ENCODE peak calls at places on chromosomes 6 and 20, in five cellular contexts. F, Y, A, H and U are unnamed samples.

GRCh38 chr6:44921787-44922186 is 406.3 kb upstream of the RUNX2 start:
- DNase-seq in F (peak; percentile 32), Y (no peak), A (peak; percentile 46), H (no peak), U (no peak)

GRCh38 chr6:32118782-32119628 is 9.0 kb downstream of the ATF6B start:
- DNase-seq in F (peak; percentile 68), Y (peak; percentile 82), A (peak; percentile 83), H (no peak), U (peak; percentile 92)

GRCh38 chr20:22507240-22507961 is 77.0 kb downstream of the FOXA2 start:
- DNase-seq in F (no peak), Y (no peak), A (no peak), H (no peak), U (no peak)

GRCh38 chr20:36644032-36644712 is 1.8 kb downstream of the SLA2 start:
- DNase-seq in F (no peak), Y (no peak), A (no peak), H (no peak), U (no peak)

GRCh38 chr20:36314734-36315544 is 8.8 kb downstream of the DLGAP4 start:
- DNase-seq in F (no peak), Y (no peak), A (no peak), H (no peak), U (peak; percentile 54)

GRCh38 chr6:49541210-49541724 is 9.2 kb upstream of the C6orf141 start:
- DNase-seq in F (peak; percentile 96), Y (no peak), A (no peak), H (peak; percentile 90), U (no peak)

GRCh38 chr6:10873374-10873773 is 8.5 kb downstream of the GCM2 start:
- DNase-seq in F (peak; percentile 54), Y (no peak), A (no peak), H (no peak), U (no peak)

GRCh38 chr6:151012321-151013294 is 147.1 kb downstream of the MTHFD1L start:
- DNase-seq in F (no peak), Y (no peak), A (no peak), H (no peak), U (no peak)

GRCh38 chr6:16712931-16713484 is 48.3 kb downstream of the ATXN1 start:
- DNase-seq in F (peak; percentile 97), Y (peak; percentile 57), A (no peak), H (peak; percentile 80), U (no peak)

GRCh38 chr6:8415305-8415704 is 20.0 kb downstream of the SLC35B3 start:
- DNase-seq in F (no peak), Y (no peak), A (no peak), H (no peak), U (no peak)

GRCh38 chr6:35896228-35896627 is 24.7 kb downstream of the SRPK1 start:
- DNase-seq in F (no peak), Y (no peak), A (no peak), H (no peak), U (no peak)

GRCh38 chr6:125584468-125584939 is 164.9 kb upstream of the HEY2 start:
- DNase-seq in F (peak; percentile 79), Y (peak; percentile 51), A (no peak), H (no peak), U (peak; percentile 64)

GRCh38 chr6:105755885-105756284 is 330.3 kb upstream of the PRDM1 start:
- DNase-seq in F (no peak), Y (no peak), A (no peak), H (no peak), U (no peak)

GRCh38 chr6:31963921-31964320 is 4.9 kb downstream of the SKIC2 start:
- DNase-seq in F (no peak), Y (no peak), A (no peak), H (no peak), U (no peak)

GRCh38 chr6:13615802-13616140 is 636 bp downstream of the NOL7 start:
- DNase-seq in F (no peak), Y (peak; percentile 70), A (peak; percentile 54), H (no peak), U (peak; percentile 66)

GRCh38 chr6:4906293-4906941 is 97.4 kb downstream of the RPP40 start:
- DNase-seq in F (no peak), Y (no peak), A (no peak), H (no peak), U (no peak)

GRCh38 chr20:51059862-51060261 is 37.0 kb upstream of the KCNG1 start:
- DNase-seq in F (no peak), Y (no peak), A (no peak), H (no peak), U (no peak)

GRCh38 chr6:169839898-169840631 is 88.6 kb downstream of the ERMARD start:
- DNase-seq in F (no peak), Y (peak; percentile 19), A (peak; percentile 8), H (no peak), U (no peak)

GRCh38 chr6:127162808-127163207 is 44.3 kb downstream of the RSPO3 start:
- DNase-seq in F (no peak), Y (no peak), A (no peak), H (no peak), U (no peak)

GRCh38 chr6:144566868-144567615 is 281.9 kb downstream of the UTRN start:
- DNase-seq in F (peak; percentile 22), Y (no peak), A (no peak), H (no peak), U (no peak)

GRCh38 chr20:44646641-44647274 is 4.7 kb downstream of the ADA start:
- DNase-seq in F (peak; percentile 59), Y (no peak), A (no peak), H (no peak), U (no peak)

GRCh38 chr6:16961577-16961976 is 140.3 kb upstream of the STMND1 start:
- DNase-seq in F (no peak), Y (no peak), A (no peak), H (no peak), U (no peak)

GRCh38 chr6:142744836-142745235 is 200.1 kb downstream of the HIVEP2 start:
- DNase-seq in F (peak; percentile 67), Y (no peak), A (no peak), H (no peak), U (no peak)

GRCh38 chr20:46767127-46767761 is 57.8 kb downstream of the SLC2A10 start:
- DNase-seq in F (peak; percentile 55), Y (no peak), A (peak; percentile 43), H (no peak), U (peak; percentile 83)

GRCh38 chr6:166168616-166169548 is 1.2 kb upstream of the TBXT start:
- DNase-seq in F (no peak), Y (no peak), A (no peak), H (no peak), U (peak; percentile 76)
- H3K4me3 ChIP-seq in F (no peak overlapping the region), Y (peak overlapping the region; percentile 13), A (no peak overlapping the region), H (no peak overlapping the region), U (peak overlapping the region; percentile 51)

GRCh38 chr20:49361872-49362663 is 84.2 kb upstream of the ZNFX1 start:
- DNase-seq in F (no peak), Y (no peak), A (no peak), H (no peak), U (no peak)
- H3K27me3 ChIP-seq in F (peaks cover 1% of the 10 kb centered on the region), Y (no peaks in the 10 kb centered on the region), A (peaks cover under 1% of the 10 kb centered on the region), H (peaks cover 4% of the 10 kb centered on the region), U (no peaks in the 10 kb centered on the region)

GRCh38 chr6:152130441-152130840 is 323.0 kb downstream of the ESR1 start:
- DNase-seq in F (peak; percentile 75), Y (no peak), A (no peak), H (no peak), U (no peak)

GRCh38 chr6:152142116-152142515 is 334.6 kb downstream of the ESR1 start:
- DNase-seq in F (no peak), Y (no peak), A (no peak), H (no peak), U (no peak)

GRCh38 chr6:152135755-152136448 is 328.4 kb downstream of the ESR1 start:
- DNase-seq in F (no peak), Y (no peak), A (no peak), H (no peak), U (no peak)

DNA sequence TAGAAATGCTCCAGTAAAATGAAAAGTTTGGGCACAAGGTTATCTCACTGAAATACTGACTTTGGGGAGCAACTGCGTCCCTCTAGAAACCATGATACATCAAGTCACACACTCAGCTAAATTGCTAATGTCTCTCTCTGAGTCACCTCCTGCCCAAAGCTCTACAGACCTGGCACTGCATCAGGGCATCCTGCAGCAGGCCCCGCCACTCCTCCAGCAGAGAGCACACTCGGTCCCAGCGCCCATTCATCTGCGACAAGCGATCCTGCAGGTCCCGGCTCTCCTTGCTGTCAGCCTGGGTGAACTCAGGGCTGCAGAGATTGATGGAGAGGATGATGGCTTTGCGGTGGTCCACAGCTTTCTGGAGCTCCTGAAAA is 329.0 kb downstream of the ESR1 start:
- DNase-seq in F (peak; percentile 73), Y (no peak), A (no peak), H (no peak), U (no peak)
- H3K36me3 ChIP-seq in F (no peaks in the 10 kb centered on the region), Y (peaks cover 93% of the 10 kb centered on the region), A (peaks cover 78% of the 10 kb centered on the region), H (peaks cover 13% of the 10 kb centered on the region), U (no peaks in the 10 kb centered on the region)

DNA sequence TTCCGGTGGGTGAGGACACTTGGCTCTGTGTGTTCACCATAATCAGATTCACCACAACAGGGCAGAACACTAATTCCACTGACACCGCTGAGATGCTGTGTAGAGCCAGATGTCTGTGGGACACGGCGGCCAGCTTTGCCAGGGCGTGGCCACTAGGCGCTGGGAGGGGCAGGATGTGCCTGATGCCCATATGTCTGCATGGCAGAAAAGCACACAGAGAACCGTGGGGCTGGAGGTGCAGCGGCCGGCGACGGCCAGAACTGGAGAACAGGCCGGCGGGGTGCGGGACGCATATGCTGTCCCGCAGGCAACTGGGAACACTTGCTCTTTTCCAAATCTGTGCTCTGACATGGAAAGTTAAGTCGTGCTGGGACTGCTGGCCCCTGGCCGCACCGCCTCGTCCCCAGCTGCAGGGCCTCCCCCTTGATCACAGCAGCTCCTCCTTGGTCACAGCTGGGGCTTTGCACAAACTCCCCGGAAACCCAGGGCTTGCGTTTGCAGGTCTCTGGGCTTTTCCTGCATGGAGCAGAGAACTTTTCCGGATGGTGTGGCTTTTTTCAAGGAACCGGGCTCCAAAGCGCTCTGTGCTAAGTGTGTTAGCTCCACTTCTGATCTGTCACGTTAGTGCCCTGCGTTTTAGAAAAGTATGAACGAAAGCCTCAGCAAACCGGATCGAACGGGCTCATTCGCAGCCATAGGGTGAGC is 31.1 kb downstream of the NTSR1 start:
- DNase-seq in F (no peak), Y (no peak), A (no peak), H (no peak), U (no peak)
- H3K4me3 ChIP-seq in F (no peak overlapping the region), Y (no peak overlapping the region), A (no peak overlapping the region), H (no peak overlapping the region), U (no peak overlapping the region)

GRCh38 chr20:19543114-19543513 is 214.9 kb upstream of the RIN2 start:
- DNase-seq in F (no peak), Y (no peak), A (no peak), H (no peak), U (no peak)
- H3K27me3 ChIP-seq in F (no peaks in the 10 kb centered on the region), Y (no peaks in the 10 kb centered on the region), A (peaks cover 4% of the 10 kb centered on the region), H (no peaks in the 10 kb centered on the region), U (no peaks in the 10 kb centered on the region)